ENCODE peak calls at places on chromosomes 5 and 9, in five cellular contexts. E is Peyer's patch, L is NCI-H2171 treated with DMSO at 0.1 percent for 48 hours, H is astrocyte of the spinal cord, I is endothelial cell. N is an unnamed sample.

GRCh38 chr5:421287-421880 is 21.6 kb upstream of the EXOC3 start:
- DNase-seq in E (peak; percentile 42), L (no peak), H (no peak), I (no peak), N (no peak)

GRCh38 chr9:132404228-132404881 is 2.3 kb downstream of the TTF1 start:
- DNase-seq in E (no peak), L (no peak), H (no peak), I (no peak), N (no peak)

GRCh38 chr5:40436535-40437237 is 243.0 kb upstream of the PTGER4 start:
- DNase-seq in E (no peak), L (no peak), H (no peak), I (no peak), N (peak; percentile 25)

GRCh38 chr9:21119093-21119770 is 22.4 kb downstream of the IFNW1 start:
- DNase-seq in E (no peak), L (no peak), H (no peak), I (peak; percentile 15), N (no peak)

GRCh38 chr5:124030043-124030461 is 518.1 kb downstream of the CSNK1G3 start:
- DNase-seq in E (no peak), L (no peak), H (no peak), I (no peak), N (no peak)

GRCh38 chr9:137298983-137299521 is 3.0 kb downstream of the NRARP start:
- DNase-seq in E (no peak), L (no peak), H (no peak), I (no peak), N (no peak)

GRCh38 chr9:131289301-131290038 is at the start of gene PLPP7:
- DNase-seq in E (peak; percentile 49), L (peak; percentile 76), H (peak; percentile 65), I (peak; percentile 33), N (no peak)

GRCh38 chr5:33343661-33344327 is 97.0 kb upstream of the TARS1 start:
- DNase-seq in E (no peak), L (no peak), H (peak; percentile 86), I (no peak), N (no peak)

GRCh38 chr9:91101598-91102168 is 260.0 kb downstream of the AUH start:
- DNase-seq in E (no peak), L (no peak), H (no peak), I (no peak), N (peak; percentile 86)

GRCh38 chr9:108125541-108125940 is 636.0 kb upstream of the KLF4 start:
- DNase-seq in E (no peak), L (no peak), H (no peak), I (peak; percentile 5), N (no peak)

GRCh38 chr5:180179399-180180197 is 29.4 kb downstream of the RASGEF1C start:
- DNase-seq in E (no peak), L (no peak), H (no peak), I (no peak), N (no peak)

GRCh38 chr9:136700959-136701664 is 11.3 kb upstream of the DIPK1B start:
- DNase-seq in E (no peak), L (no peak), H (no peak), I (peak; percentile 11), N (peak; percentile 35)

GRCh38 chr5:91219803-91220371 is 163.2 kb downstream of the ARRDC3 start:
- DNase-seq in E (no peak), L (no peak), H (peak; percentile 55), I (peak; percentile 7), N (no peak)

GRCh38 chr9:129609486-129610192 is 11.3 kb downstream of the C9orf50 start:
- DNase-seq in E (peak; percentile 71), L (no peak), H (peak; percentile 80), I (no peak), N (peak; percentile 59)

GRCh38 chr5:56306433-56307150 is 73.5 kb upstream of the ANKRD55 start:
- DNase-seq in E (no peak), L (peak; percentile 33), H (no peak), I (no peak), N (no peak)

GRCh38 chr9:11702529-11702928 is 990.7 kb upstream of the TYRP1 start:
- DNase-seq in E (no peak), L (peak; percentile 60), H (no peak), I (no peak), N (no peak)

GRCh38 chr9:119156354-119156753 is 212.9 kb downstream of the BRINP1 start:
- DNase-seq in E (no peak), L (no peak), H (no peak), I (no peak), N (no peak)

GRCh38 chr5:178577944-178578343 is 12.2 kb downstream of the COL23A1 start:
- DNase-seq in E (no peak), L (no peak), H (no peak), I (no peak), N (no peak)